ENCODE peak calls at places on chromosome 19, in six cellular contexts. W, S, O, P, F and Q are unnamed samples.

GRCh38 chr19:37332839-37333238 is 38.1 kb upstream of the ZNF527 start:
- DNase-seq in W (no peak), P (no peak), S (no peak), O (no peak), F (no peak), Q (no peak)

GRCh38 chr19:47670736-47671135 is 42.5 kb upstream of the EHD2 start:
- DNase-seq in S (no peak), W (no peak), O (no peak), P (no peak), F (no peak), Q (no peak)

GRCh38 chr19:45471116-45471865 is 3.5 kb downstream of the FOSB start:
- DNase-seq in F (no peak), S (no peak), P (no peak), W (no peak), O (no peak), Q (no peak)

GRCh38 chr19:58021541-58022282 is 12.1 kb upstream of the ZSCAN1 start:
- DNase-seq in S (peak), P (peak), O (peak), F (no peak), W (peak), Q (no peak)

GRCh38 chr19:10797541-10798256 is 38.3 kb downstream of the TMED1 start:
- DNase-seq in F (peak), S (peak), O (peak), P (peak), W (peak), Q (no peak)

GRCh38 chr19:31555634-31556215 is 206.5 kb upstream of the TSHZ3 start:
- DNase-seq in O (no peak), P (no peak), W (peak), F (no peak), S (no peak), Q (no peak)

GRCh38 chr19:42369433-42370067 is 20.5 kb downstream of the CNFN start:
- DNase-seq in W (no peak), P (no peak), O (no peak), F (no peak), S (no peak), Q (no peak)

GRCh38 chr19:4338441-4339350 is at the start of gene STAP2:
- DNase-seq in P (no peak), F (no peak), W (no peak), O (no peak), S (peak), Q (no peak)

GRCh38 chr19:11324079-11324661 is 15.3 kb downstream of the RAB3D start:
- DNase-seq in P (peak), F (peak), O (no peak), S (peak), W (peak), Q (peak)

GRCh38 chr19:48963371-48964204 is 1.5 kb upstream of the FTL start:
- DNase-seq in F (peak), W (no peak), S (peak), O (peak), P (peak), Q (no peak)

GRCh38 chr19:13850910-13851753 is 25.8 kb upstream of the NANOS3 start:
- DNase-seq in P (peak), F (no peak), O (peak), W (peak), S (peak), Q (no peak)

GRCh38 chr19:32890326-32890725 is 20.8 kb upstream of the SLC7A9 start:
- DNase-seq in O (no peak), P (no peak), F (no peak), S (no peak), W (no peak), Q (no peak)

GRCh38 chr19:19460761-19461265 is 54.5 kb downstream of the TSSK6 start:
- DNase-seq in S (peak), F (peak), P (peak), W (peak), O (peak), Q (no peak)

GRCh38 chr19:8697671-8698432 is 743 bp downstream of the ACTL9 start:
- DNase-seq in F (no peak), S (peak), P (no peak), W (peak), O (no peak), Q (no peak)

GRCh38 chr19:48415395-48415794 is 21.9 kb downstream of the GRIN2D start:
- DNase-seq in S (peak), F (peak), W (peak), O (peak), P (peak), Q (no peak)

GRCh38 chr19:14053032-14053431 is 8.8 kb downstream of the PALM3 start:
- DNase-seq in S (no peak), F (no peak), P (no peak), W (no peak), O (no peak), Q (no peak)

GRCh38 chr19:16259385-16260159 is 61.9 kb downstream of the AP1M1 start:
- DNase-seq in W (no peak), O (no peak), S (no peak), P (no peak), F (peak), Q (no peak)